ENCODE peak calls at places on chromosome 11, in nine cellular contexts. B is AG04450, X is AG09309, N is NB4, R is HCT116, P is coronary artery, Q is AG04449, K is A549, J is IMR-90. F is an unnamed sample.

GRCh38 chr11:44793350-44794090 is 66.8 kb downstream of the TSPAN18 start:
- DNase-seq in B (no peak), X (no peak), N (no peak), R (no peak), P (no peak), Q (no peak), K (no peak), J (peak; percentile 57), F (no peak)

GRCh38 chr11:130945945-130946344 is 29.7 kb upstream of the SNX19 start:
- DNase-seq in B (peak; percentile 61), X (peak; percentile 49), N (no peak), R (no peak), P (no peak), Q (peak; percentile 28), K (no peak), J (peak; percentile 94), F (no peak)

GRCh38 chr11:124760205-124760652 is 1.9 kb downstream of the ESAM start:
- DNase-seq in B (no peak), X (no peak), N (no peak), R (no peak), P (no peak), Q (no peak), K (no peak), J (no peak), F (no peak)

GRCh38 chr11:10650630-10651029 is 42.9 kb downstream of the IRAG1 start:
- DNase-seq in B (no peak), X (no peak), N (no peak), R (no peak), P (no peak), Q (no peak), K (no peak), J (no peak), F (no peak)

GRCh38 chr11:97537407-97538150 is 1147.8 kb downstream of the JRKL start:
- DNase-seq in B (no peak), X (no peak), N (no peak), R (no peak), P (no peak), Q (no peak), K (no peak), J (no peak), F (no peak)

GRCh38 chr11:119085523-119085878 is 820 bp downstream of the HMBS start:
- DNase-seq in B (no peak), X (no peak), N (no peak), R (no peak), P (no peak), Q (no peak), K (no peak), J (no peak), F (no peak)

GRCh38 chr11:27471588-27472397 is 797 bp downstream of the LGR4 start:
- DNase-seq in B (no peak), X (no peak), N (peak; percentile 79), R (no peak), P (no peak), Q (no peak), K (no peak), J (no peak), F (no peak)

GRCh38 chr11:19419021-19419750 is 178.4 kb upstream of the E2F8 start:
- DNase-seq in B (peak; percentile 76), X (no peak), N (no peak), R (no peak), P (no peak), Q (peak; percentile 47), K (no peak), J (peak; percentile 89), F (no peak)

GRCh38 chr11:118232659-118233058 is 7.8 kb upstream of the JAML start:
- DNase-seq in B (no peak), X (no peak), N (no peak), R (peak; percentile 79), P (no peak), Q (no peak), K (no peak), J (no peak), F (no peak)

GRCh38 chr11:79263001-79263400 is 177.8 kb downstream of the TENM4 start:
- DNase-seq in B (peak; percentile 53), X (no peak), N (no peak), R (no peak), P (no peak), Q (no peak), K (no peak), J (peak; percentile 49), F (no peak)

GRCh38 chr11:26245046-26245445 is 86.9 kb upstream of the ANO3 start:
- DNase-seq in B (no peak), X (no peak), N (no peak), R (no peak), P (no peak), Q (no peak), K (no peak), J (peak; percentile 50), F (no peak)

GRCh38 chr11:64649304-64649703 is 58.3 kb downstream of the SLC22A12 start:
- DNase-seq in B (no peak), X (no peak), N (peak; percentile 76), R (peak; percentile 24), P (no peak), Q (no peak), K (peak; percentile 48), J (no peak), F (no peak)

GRCh38 chr11:47189100-47189834 is 3.0 kb upstream of the PACSIN3 start:
- DNase-seq in B (peak; percentile 55), X (no peak), N (peak; percentile 31), R (no peak), P (no peak), Q (peak; percentile 87), K (peak; percentile 62), J (peak; percentile 86), F (no peak)

GRCh38 chr11:62193954-62194353 is 3.9 kb downstream of the SCGB1D1 start:
- DNase-seq in B (no peak), X (no peak), N (peak; percentile 11), R (no peak), P (no peak), Q (no peak), K (no peak), J (no peak), F (no peak)

GRCh38 chr11:62201376-62201775 is 7.1 kb upstream of the SCGB2A1 start:
- DNase-seq in B (no peak), X (no peak), N (no peak), R (no peak), P (no peak), Q (no peak), K (no peak), J (no peak), F (no peak)

GRCh38 chr11:62190011-62190410 is at the start of gene SCGB1D1:
- DNase-seq in B (no peak), X (no peak), N (no peak), R (no peak), P (no peak), Q (no peak), K (no peak), J (no peak), F (no peak)

DNA sequence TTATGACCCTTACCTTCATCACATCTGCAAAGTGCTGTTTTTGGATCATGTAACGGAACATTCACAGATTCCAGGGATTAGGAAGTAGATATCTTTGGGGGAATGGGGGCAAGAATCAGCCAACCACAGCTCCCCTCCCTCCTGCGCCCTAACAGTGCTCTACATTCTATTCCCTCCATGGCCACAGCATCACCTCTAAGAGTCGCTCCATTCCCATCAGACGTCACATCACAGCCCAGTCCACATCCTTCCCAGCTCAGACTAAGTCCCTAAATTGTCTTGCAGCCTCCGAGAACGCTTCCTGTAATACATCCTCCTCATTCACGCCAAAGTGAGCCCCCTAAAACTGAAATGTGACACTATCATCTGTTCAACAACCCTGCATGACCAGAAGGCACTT is 5.9 kb downstream of the SCGB1D1 start:
- DNase-seq in B (no peak), X (no peak), N (no peak), R (no peak), P (no peak), Q (no peak), K (no peak), J (no peak), F (no peak)
- TF ChIP-seq CTCF in B (no peak), X (no peak), N (peak; percentile 15), R (no peak), P (no peak), Q (no peak), K (no peak), J (no peak), F (no peak)

DNA sequence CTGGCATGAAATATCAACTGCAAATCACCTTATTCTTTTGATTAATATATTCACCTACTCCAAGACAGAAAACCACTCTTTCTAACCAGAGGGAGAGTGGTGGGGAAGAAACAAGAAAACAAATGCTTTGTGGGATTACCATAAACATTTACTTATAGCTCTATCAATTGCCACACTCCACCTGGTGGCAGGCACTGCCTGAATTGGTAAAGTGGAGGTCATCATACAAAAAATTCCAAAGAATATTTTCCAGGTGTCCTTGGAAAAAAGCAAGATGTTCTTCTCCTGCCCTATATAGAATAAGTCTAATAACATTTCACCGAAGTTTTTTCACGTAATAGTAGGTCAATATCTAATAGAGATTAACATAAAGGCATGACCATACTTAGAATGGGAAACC is 45.3 kb downstream of the PHF21A start:
- DNase-seq in B (no peak), X (no peak), N (no peak), R (no peak), P (no peak), Q (no peak), K (no peak), J (no peak), F (no peak)
- TF ChIP-seq CTCF in B (peak; percentile 36), X (peak; percentile 14), N (no peak), R (peak; percentile 39), P (no peak), Q (no peak), K (peak; percentile 23), J (peak; percentile 20), F (no peak)

GRCh38 chr11:42521994-42522393 is 789.8 kb upstream of the API5 start:
- DNase-seq in B (no peak), X (no peak), N (peak; percentile 18), R (no peak), P (no peak), Q (no peak), K (no peak), J (no peak), F (no peak)

GRCh38 chr11:42524534-42525227 is 787.1 kb upstream of the API5 start:
- DNase-seq in B (no peak), X (no peak), N (peak; percentile 71), R (no peak), P (no peak), Q (no peak), K (no peak), J (no peak), F (no peak)

GRCh38 chr11:42528471-42528870 is 783.3 kb upstream of the API5 start:
- DNase-seq in B (no peak), X (no peak), N (no peak), R (no peak), P (no peak), Q (no peak), K (no peak), J (no peak), F (no peak)

GRCh38 chr11:42526366-42526765 is 785.4 kb upstream of the API5 start:
- DNase-seq in B (no peak), X (no peak), N (no peak), R (no peak), P (no peak), Q (no peak), K (no peak), J (no peak), F (no peak)
- TF ChIP-seq CTCF in B (no peak), X (no peak), N (no peak), R (no peak), P (no peak), Q (no peak), K (no peak), J (no peak), F (no peak)

DNA sequence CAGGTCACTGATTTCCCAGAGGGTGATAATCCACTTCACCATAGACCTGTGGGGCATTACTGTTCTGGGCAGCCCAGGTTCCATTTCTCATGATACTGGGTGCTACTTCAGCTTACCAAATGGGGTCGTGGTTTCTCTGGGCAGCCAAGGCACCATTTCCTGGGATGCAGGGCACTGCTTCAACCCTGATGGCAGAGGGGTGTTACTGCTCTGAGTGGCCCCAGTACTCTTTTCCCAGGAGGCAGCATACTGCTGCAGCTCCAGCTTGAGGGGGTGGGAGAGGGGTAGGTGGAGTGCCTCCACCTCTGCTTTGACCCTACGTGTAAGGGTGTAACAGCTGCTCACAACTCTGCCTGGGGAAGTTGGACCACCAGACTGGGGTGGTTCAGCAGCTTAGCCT is 51.1 kb downstream of the PRMT3 start:
- DNase-seq in B (no peak), X (no peak), N (no peak), R (no peak), P (no peak), Q (no peak), K (no peak), J (no peak), F (no peak)
- TF ChIP-seq CTCF in B (no peak), X (no peak), N (no peak), R (no peak), P (no peak), Q (no peak), K (no peak), J (no peak), F (no peak)

F was measured in D721Med.